ENCODE peak calls at places on chromosomes 11 and 22, in six cellular contexts. D is body of pancreas, U is kidney, J is HAP-1, N is neuronal stem cell, E is tibial artery. O is an unnamed sample. For H3K36me3, the result is how much of the 10 kb centered on the place peaks cover.

GRCh38 chr22:25941365-25941960 is 199.5 kb downstream of the MYO18B start:
- DNase-seq in D (no peak), U (no peak), J (no peak), N (no peak), E (no peak), O (no peak)

GRCh38 chr11:84714316-84714780 is 912.8 kb downstream of the DLG2 start:
- DNase-seq in D (peak), U (no peak), J (peak), N (peak), E (no peak), O (peak)

GRCh38 chr11:47856186-47856585 is 8.0 kb upstream of the NUP160 start:
- DNase-seq in D (no peak), U (no peak), J (no peak), N (no peak), E (no peak), O (no peak)

GRCh38 chr11:116334596-116334995 is 438.2 kb downstream of the BUD13 start:
- DNase-seq in D (no peak), U (no peak), J (no peak), N (no peak), E (no peak), O (no peak)

GRCh38 chr11:121965330-121965729 is 150.7 kb downstream of the BLID start:
- DNase-seq in D (no peak), U (no peak), J (no peak), N (no peak), E (no peak), O (peak)

GRCh38 chr11:13668957-13669521 is 571 bp downstream of the FAR1 start:
- DNase-seq in D (peak), U (peak), J (peak), N (peak), E (no peak), O (peak)

GRCh38 chr11:113504586-113504985 is 29.4 kb upstream of the DRD2 start:
- DNase-seq in D (no peak), U (no peak), J (no peak), N (no peak), E (no peak), O (no peak)

GRCh38 chr11:601573-602245 is 14.0 kb downstream of the IRF7 start:
- DNase-seq in D (no peak), U (no peak), J (no peak), N (no peak), E (no peak), O (no peak)

GRCh38 chr11:125069796-125070195 is 6.7 kb downstream of the SLC37A2 start:
- DNase-seq in D (no peak), U (no peak), J (no peak), N (no peak), E (no peak), O (no peak)

GRCh38 chr11:86571273-86571948 is 101.0 kb downstream of the ME3 start:
- DNase-seq in D (no peak), U (no peak), J (peak), N (no peak), E (no peak), O (no peak)

GRCh38 chr22:36299911-36300310 is 47.0 kb downstream of the APOL1 start:
- DNase-seq in D (no peak), U (no peak), J (no peak), N (no peak), E (no peak), O (no peak)

GRCh38 chr11:77233011-77233410 is 68.5 kb downstream of the GDPD4 start:
- DNase-seq in D (no peak), U (no peak), J (no peak), N (no peak), E (no peak), O (no peak)

GRCh38 chr11:77230878-77231605 is 70.4 kb downstream of the GDPD4 start:
- DNase-seq in D (no peak), U (no peak), J (no peak), N (no peak), E (no peak), O (no peak)

GRCh38 chr11:77232242-77232641 is 69.2 kb downstream of the GDPD4 start:
- DNase-seq in D (peak), U (no peak), J (no peak), N (no peak), E (no peak), O (no peak)

GRCh38 chr11:77236901-77237300 is 64.6 kb downstream of the GDPD4 start:
- DNase-seq in D (no peak), U (no peak), J (no peak), N (no peak), E (no peak), O (no peak)

GRCh38 chr11:77231800-77232199 is 69.7 kb downstream of the GDPD4 start:
- DNase-seq in D (no peak), U (no peak), J (no peak), N (no peak), E (no peak), O (no peak)
- H3K36me3 ChIP-seq in D (under half), U (under half), J (under half), N (under half), E (under half), O (under half)

GRCh38 chr11:65853249-65853979 is 4.6 kb downstream of the CFL1 start:
- DNase-seq in D (no peak), U (no peak), J (no peak), N (no peak), E (peak), O (no peak)
- H3K36me3 ChIP-seq in D (under half), U (under half), J (half or more), N (half or more), E (under half), O (half or more)

DNA sequence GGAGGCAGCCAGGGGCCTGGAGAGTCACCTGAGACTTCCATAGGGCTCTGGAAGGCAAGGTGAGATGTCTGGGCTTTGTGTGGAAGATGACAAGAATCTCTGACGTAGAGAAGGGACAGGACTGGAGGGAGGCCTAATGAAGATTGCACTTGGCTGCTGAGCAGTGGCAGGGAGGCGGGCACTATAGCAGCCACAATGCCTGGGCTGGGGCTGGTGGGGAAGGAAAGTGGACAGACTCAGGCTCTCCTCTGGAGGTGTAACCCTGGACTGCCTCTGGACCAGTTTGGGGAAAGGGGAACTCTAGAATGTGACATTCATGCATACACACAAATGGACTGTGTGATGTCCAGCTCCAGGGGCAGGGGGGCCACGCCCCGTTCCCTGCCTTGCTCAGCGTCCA is 34.3 kb upstream of the CYP2D6 start:
- DNase-seq in D (no peak), U (no peak), J (no peak), N (no peak), E (no peak), O (no peak)
- H3K36me3 ChIP-seq in D (under half), U (under half), J (under half), N (half or more), E (under half), O (under half)

GRCh38 chr11:65972116-65972515 is 10.6 kb downstream of the SART1 start:
- DNase-seq in D (no peak), U (no peak), J (no peak), N (no peak), E (no peak), O (no peak)
- H3K36me3 ChIP-seq in D (under half), U (under half), J (under half), N (half or more), E (under half), O (under half)

GRCh38 chr22:23834830-23835772 is 3.7 kb downstream of the DERL3 start:
- DNase-seq in D (peak), U (peak), J (no peak), N (no peak), E (peak), O (peak)
- H3K36me3 ChIP-seq in D (under half), U (under half), J (under half), N (half or more), E (under half), O (under half)

DNA sequence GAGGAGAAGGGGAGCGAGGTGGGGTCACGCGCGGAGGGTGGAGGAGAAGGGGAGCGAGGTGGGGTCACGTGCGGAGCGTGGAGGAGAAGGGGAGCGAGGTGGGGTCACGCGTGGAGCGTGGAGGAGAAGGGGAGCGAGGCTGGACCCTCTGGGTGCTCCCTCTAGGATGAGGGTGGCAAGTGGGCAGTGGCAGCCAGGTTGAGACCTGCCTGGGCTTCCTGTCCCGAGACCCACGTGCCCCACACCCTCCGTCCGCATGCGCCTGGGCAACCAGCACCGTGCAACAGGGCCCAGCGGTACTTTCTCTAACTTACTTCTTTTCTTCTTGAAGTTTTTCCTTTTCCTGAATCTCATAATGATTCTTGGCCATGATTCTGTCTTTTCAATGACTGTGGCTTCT is 11.1 kb downstream of the MRPL21 start:
- DNase-seq in D (no peak), U (no peak), J (no peak), N (no peak), E (no peak), O (no peak)
- H3K36me3 ChIP-seq in D (under half), U (under half), J (half or more), N (half or more), E (half or more), O (under half)

GRCh38 chr11:12223771-12224536 is 113.6 kb downstream of the MICAL2 start:
- DNase-seq in D (no peak), U (no peak), J (no peak), N (no peak), E (no peak), O (no peak)

GRCh38 chr11:12224537-12224893 is 114.1 kb downstream of the MICAL2 start:
- DNase-seq in D (peak), U (peak), J (no peak), N (no peak), E (peak), O (peak)

GRCh38 chr11:12226093-12226492 is 115.7 kb downstream of the MICAL2 start:
- DNase-seq in D (no peak), U (no peak), J (no peak), N (no peak), E (no peak), O (no peak)

GRCh38 chr11:12222099-12222751 is 111.8 kb downstream of the MICAL2 start:
- DNase-seq in D (no peak), U (no peak), J (no peak), N (no peak), E (no peak), O (peak)

DNA sequence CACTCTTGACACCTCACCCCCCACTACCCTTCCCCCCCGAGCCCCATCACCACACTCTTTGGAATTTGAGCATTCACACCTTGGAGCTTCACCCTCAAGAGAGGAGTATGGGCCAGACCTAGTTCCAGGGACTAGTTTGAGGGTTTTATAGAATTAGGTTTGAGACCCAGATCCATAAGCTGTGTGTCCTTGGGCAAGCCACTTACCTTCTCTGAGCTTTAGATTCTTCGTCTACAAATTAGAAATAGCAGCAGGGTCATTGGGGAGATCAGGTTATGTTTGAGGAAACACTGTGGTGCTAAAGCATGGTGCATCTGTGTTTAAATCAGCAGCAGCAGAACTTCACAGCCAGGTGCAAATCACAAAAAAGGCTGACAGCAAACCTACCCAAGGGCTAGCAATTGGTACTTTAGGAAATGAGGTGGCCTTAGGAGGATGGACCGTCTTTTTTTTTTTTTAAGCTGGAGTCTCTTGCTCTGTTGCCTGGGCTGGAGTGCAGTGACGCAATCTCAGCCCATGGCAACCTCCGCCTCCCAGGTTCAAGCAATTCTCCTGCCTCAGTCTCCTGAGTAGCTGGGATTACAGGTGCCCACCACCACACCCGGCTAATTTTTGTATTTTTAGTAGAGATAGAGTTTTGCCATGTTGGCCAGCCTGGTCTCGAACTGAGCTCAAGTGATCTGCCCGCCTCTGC is 114.8 kb downstream of the MICAL2 start:
- DNase-seq in D (no peak), U (no peak), J (no peak), N (no peak), E (no peak), O (no peak)
- H3K36me3 ChIP-seq in D (under half), U (under half), J (under half), N (under half), E (half or more), O (under half)

GRCh38 chr11:75792997-75793800 is 21.8 kb upstream of the UVRAG start:
- DNase-seq in D (no peak), U (peak), J (no peak), N (no peak), E (no peak), O (peak)
- H3K36me3 ChIP-seq in D (under half), U (under half), J (under half), N (under half), E (under half), O (under half)

O was measured in heart right ventricle.